ENCODE peak calls at places on chromosome 21, in seven cellular contexts. S is uterus, X is endodermal cell, O is osteoblast, U is breast epithelium, Z is fibroblast of lung, A is vagina. B is an unnamed sample. For H3K4me1, the result is how much of the 10 kb centered on the place peaks cover.

GRCh38 chr21:37656899-37657298 is 259.4 kb downstream of the KCNJ6 start:
- DNase-seq in Z (no peak), X (no peak), A (peak), U (no peak), S (no peak), O (no peak), B (no peak)

GRCh38 chr21:46634427-46634826 is 1.0 kb upstream of the PRMT2 start:
- DNase-seq in X (no peak), U (no peak), S (no peak), Z (no peak), A (no peak), O (no peak), B (no peak)

GRCh38 chr21:32423846-32424535 is 11.5 kb downstream of the EVA1C start:
- DNase-seq in X (no peak), U (no peak), O (no peak), S (no peak), Z (peak), A (no peak), B (peak)

GRCh38 chr21:18318156-18318555 is 73.5 kb downstream of the CHODL start:
- DNase-seq in O (no peak), U (no peak), A (no peak), Z (no peak), S (no peak), X (no peak), B (no peak)

GRCh38 chr21:32538147-32538792 is 47.1 kb downstream of the TCP10L start:
- DNase-seq in Z (no peak), S (no peak), X (no peak), O (no peak), A (no peak), U (no peak), B (no peak)

GRCh38 chr21:15023782-15024181 is 41.0 kb downstream of the NRIP1 start:
- DNase-seq in X (no peak), S (no peak), A (no peak), O (no peak), U (no peak), Z (peak), B (no peak)

GRCh38 chr21:15183712-15184353 is 119.0 kb upstream of the NRIP1 start:
- DNase-seq in Z (no peak), U (no peak), S (no peak), X (no peak), O (no peak), A (no peak), B (peak)

GRCh38 chr21:21921410-21922232 is 923.4 kb downstream of the NCAM2 start:
- DNase-seq in S (no peak), O (no peak), A (no peak), U (no peak), X (no peak), Z (peak), B (peak)

GRCh38 chr21:34743831-34744230 is 75.0 kb downstream of the CLIC6 start:
- DNase-seq in Z (peak), O (peak), X (no peak), U (peak), S (no peak), A (no peak), B (peak)

GRCh38 chr21:35011681-35012080 is 37.4 kb downstream of the RUNX1 start:
- DNase-seq in O (no peak), X (peak), A (no peak), Z (peak), S (no peak), U (no peak), B (no peak)

GRCh38 chr21:32135401-32136363 is 143.2 kb downstream of the MIS18A start:
- DNase-seq in Z (peak), O (peak), X (peak), S (no peak), A (no peak), U (no peak), B (no peak)

GRCh38 chr21:35465750-35466149 is 416.6 kb upstream of the RUNX1 start:
- DNase-seq in U (no peak), Z (no peak), S (no peak), X (no peak), A (no peak), O (no peak), B (no peak)

GRCh38 chr21:18191139-18191538 is 53.5 kb upstream of the CHODL start:
- DNase-seq in A (no peak), U (no peak), O (no peak), Z (no peak), S (no peak), X (no peak), B (no peak)

GRCh38 chr21:15775291-15775690 is 45.5 kb downstream of the USP25 start:
- DNase-seq in U (no peak), A (no peak), X (no peak), O (no peak), S (no peak), Z (peak), B (no peak)

GRCh38 chr21:29961291-29962027 is 21.7 kb upstream of the GRIK1 start:
- DNase-seq in U (no peak), X (no peak), A (no peak), S (no peak), Z (no peak), O (no peak), B (no peak)

GRCh38 chr21:25370311-25370744 is 237.0 kb downstream of the MRPL39 start:
- DNase-seq in O (peak), A (no peak), S (no peak), Z (peak), U (no peak), X (peak), B (peak)

GRCh38 chr21:33881689-33882440 is 33.7 kb downstream of the ATP5PO start:
- DNase-seq in O (peak), X (no peak), Z (no peak), S (no peak), A (no peak), U (no peak), B (no peak)

GRCh38 chr21:34372321-34372720 is 3.0 kb upstream of the SMIM11 start:
- DNase-seq in A (peak), S (no peak), O (peak), X (peak), U (no peak), Z (no peak), B (no peak)

GRCh38 chr21:46115441-46116188 is 17.7 kb downstream of the COL6A2 start:
- DNase-seq in S (peak), O (peak), Z (no peak), U (peak), A (no peak), X (peak), B (no peak)

GRCh38 chr21:40563845-40564717 is 282.9 kb downstream of the DSCAM start:
- DNase-seq in Z (no peak), S (no peak), U (no peak), O (no peak), X (no peak), A (no peak), B (no peak)

GRCh38 chr21:15009964-15010363 is 54.8 kb downstream of the NRIP1 start:
- DNase-seq in S (no peak), Z (peak), U (no peak), X (no peak), O (peak), A (no peak), B (no peak)

GRCh38 chr21:34889287-34889536 is 159.9 kb downstream of the RUNX1 start:
- DNase-seq in S (peak), O (peak), A (peak), U (no peak), X (peak), Z (peak), B (peak)

GRCh38 chr21:26169061-26169610 is 1.4 kb downstream of the APP start:
- DNase-seq in O (peak), U (peak), S (peak), A (no peak), Z (peak), X (peak), B (peak)

GRCh38 chr21:46662765-46663500 is 27.5 kb downstream of the PRMT2 start:
- DNase-seq in O (peak), S (no peak), U (no peak), Z (no peak), X (no peak), A (peak), B (peak)

GRCh38 chr21:33109574-33110339 is 39.8 kb downstream of the OLIG1 start:
- DNase-seq in A (no peak), U (no peak), O (peak), Z (no peak), S (no peak), X (peak), B (peak)

GRCh38 chr21:16137106-16137505 is 407.3 kb downstream of the USP25 start:
- DNase-seq in Z (peak), A (no peak), S (no peak), X (no peak), O (no peak), U (no peak), B (no peak)

GRCh38 chr21:26116456-26117011 is 54.0 kb downstream of the APP start:
- DNase-seq in X (peak), A (no peak), U (no peak), Z (peak), S (no peak), O (no peak), B (no peak)

GRCh38 chr21:17467392-17467791 is 45.5 kb upstream of the CXADR start:
- DNase-seq in A (no peak), S (no peak), X (no peak), Z (no peak), O (no peak), U (no peak), B (no peak)

GRCh38 chr21:25456672-25457071 is 150.6 kb downstream of the MRPL39 start:
- DNase-seq in A (no peak), Z (peak), X (no peak), O (peak), S (no peak), U (no peak), B (no peak)

GRCh38 chr21:37787456-37787855 is 128.8 kb downstream of the KCNJ6 start:
- DNase-seq in O (peak), X (no peak), Z (peak), U (no peak), A (peak), S (no peak), B (peak)

GRCh38 chr21:37914211-37914900 is 1.9 kb downstream of the KCNJ6 start:
- DNase-seq in U (no peak), S (no peak), O (peak), Z (peak), A (no peak), X (peak), B (no peak)

GRCh38 chr21:26801524-26801923 is 43.7 kb downstream of the ADAMTS1 start:
- DNase-seq in U (no peak), Z (peak), O (no peak), A (no peak), X (no peak), S (peak), B (no peak)

GRCh38 chr21:42644223-42645208 is 8.9 kb upstream of the PDE9A start:
- DNase-seq in S (no peak), A (no peak), O (peak), X (no peak), Z (peak), U (no peak), B (no peak)
- H3K27ac ChIP-seq in S (no peak), A (no peak), O (no peak), X (no peak), Z (peak), U (no peak), B (no peak)

GRCh38 chr21:44292812-44293195 is 7.0 kb upstream of the PFKL start:
- DNase-seq in S (no peak), U (no peak), O (no peak), Z (no peak), A (no peak), X (no peak), B (no peak)

GRCh38 chr21:44290327-44291077 is 4.8 kb downstream of the AIRE start:
- DNase-seq in S (no peak), A (no peak), U (no peak), X (no peak), O (no peak), Z (no peak), B (no peak)

GRCh38 chr21:44291078-44291935 is 5.6 kb downstream of the AIRE start:
- DNase-seq in O (no peak), S (no peak), U (no peak), A (no peak), Z (no peak), X (no peak), B (no peak)

GRCh38 chr21:44293551-44294231 is 6.2 kb upstream of the PFKL start:
- DNase-seq in X (no peak), O (no peak), Z (no peak), U (no peak), A (no peak), S (no peak), B (no peak)

DNA sequence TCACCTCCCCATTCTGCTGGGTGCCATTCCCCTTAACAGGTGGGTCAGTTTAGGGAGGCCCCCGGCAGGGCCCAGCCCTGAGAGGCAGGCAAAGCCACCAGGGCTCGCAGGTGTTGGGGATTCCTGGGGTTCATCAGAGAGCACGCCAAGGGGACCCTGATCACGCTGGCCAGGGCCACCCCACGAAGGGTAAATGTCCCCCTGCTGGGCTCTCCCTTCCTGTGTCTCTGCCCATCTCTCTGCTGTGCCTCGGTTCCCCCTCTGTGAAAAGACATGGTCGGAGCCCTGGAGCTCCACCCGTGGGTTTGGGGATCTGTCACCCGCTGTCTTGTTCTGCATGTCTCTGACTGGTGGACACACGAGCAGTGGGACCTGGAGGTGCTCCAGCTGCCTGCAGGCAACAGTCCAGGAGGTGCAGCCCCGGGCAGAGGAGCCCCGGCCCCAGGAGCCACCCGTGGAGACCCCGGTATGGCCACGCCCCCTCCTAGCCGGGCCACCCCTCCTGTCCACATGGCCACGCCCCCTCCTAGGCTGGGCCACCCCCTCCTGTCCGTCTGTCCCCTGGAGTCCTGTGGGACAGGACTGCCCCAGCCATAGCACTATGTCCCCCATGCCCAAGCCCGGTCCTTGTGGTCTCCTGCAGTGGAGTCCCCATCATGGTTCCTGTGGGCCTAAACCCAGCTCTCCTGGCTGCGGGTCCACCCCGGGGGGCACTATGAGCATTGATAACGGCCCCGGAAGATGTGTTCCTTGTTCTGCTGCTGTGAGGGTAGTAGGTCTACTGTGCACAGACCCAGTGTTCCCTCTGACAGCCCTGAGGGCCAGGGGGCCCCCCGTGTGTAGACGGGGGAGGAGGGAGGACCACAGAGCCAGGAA is 6.5 kb downstream of the AIRE start:
- DNase-seq in O (no peak), A (no peak), U (no peak), S (no peak), Z (no peak), X (no peak), B (no peak)
- TF ChIP-seq CTCF in O (no peak), A (no peak), U (no peak), S (no peak), Z (no peak), X (no peak), B (no peak)

GRCh38 chr21:42527127-42527488 is 13.5 kb downstream of the SLC37A1 start:
- DNase-seq in U (no peak), A (no peak), O (no peak), S (no peak), Z (no peak), X (peak), B (no peak)

GRCh38 chr21:42525228-42525604 is 11.6 kb downstream of the SLC37A1 start:
- DNase-seq in O (no peak), A (no peak), S (no peak), X (no peak), U (no peak), Z (no peak), B (no peak)

GRCh38 chr21:42524341-42525227 is 10.9 kb downstream of the SLC37A1 start:
- DNase-seq in O (peak), Z (peak), X (peak), A (no peak), U (peak), S (peak), B (no peak)

GRCh38 chr21:42526379-42526727 is 12.7 kb downstream of the SLC37A1 start:
- DNase-seq in Z (no peak), X (peak), S (no peak), A (no peak), U (no peak), O (no peak), B (no peak)

GRCh38 chr21:42525676-42526378 is 12.2 kb downstream of the SLC37A1 start:
- DNase-seq in Z (no peak), S (no peak), U (no peak), A (no peak), X (no peak), O (no peak), B (no peak)
- H3K4me1 ChIP-seq in Z (under half), S (under half), U (under half), A (under half), X (under half), O (under half), B (under half)

DNA sequence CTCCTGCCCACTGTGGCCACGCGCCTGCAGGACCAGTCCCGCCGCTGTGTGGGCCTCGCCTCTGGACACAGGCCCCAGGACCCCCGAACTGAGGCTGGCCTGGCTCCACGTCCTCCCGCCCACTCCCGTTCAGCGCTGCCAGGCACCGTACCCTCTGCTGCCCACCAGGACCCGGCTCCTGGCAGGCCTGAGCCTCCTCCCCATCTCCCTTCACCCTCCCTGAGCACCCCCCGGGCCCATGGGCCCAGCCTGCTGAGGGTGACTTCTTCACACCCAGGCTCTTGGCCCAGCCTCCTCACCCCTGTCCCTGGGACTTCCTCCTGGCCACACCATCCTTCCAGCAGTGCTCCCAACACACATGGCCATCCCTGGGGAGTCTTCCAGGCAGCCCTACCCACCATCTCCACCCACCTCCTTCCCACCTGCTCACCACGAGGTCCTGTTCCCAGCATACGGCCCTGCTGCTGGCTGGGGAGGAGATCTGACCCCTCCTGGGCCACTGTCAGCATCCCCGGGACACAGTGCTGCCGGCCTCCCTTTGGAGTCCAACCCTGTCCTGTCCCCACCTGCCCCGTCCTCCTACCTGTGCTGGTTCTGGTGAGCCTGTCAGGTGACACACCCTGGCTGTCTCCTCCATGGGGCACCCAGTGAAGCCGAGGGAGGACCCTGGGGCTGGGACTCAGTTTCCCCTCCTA is 53.6 kb downstream of the SLX9 start:
- DNase-seq in Z (no peak), S (no peak), O (no peak), A (no peak), U (no peak), X (no peak), B (no peak)
- H3K27ac ChIP-seq in Z (no peak), S (no peak), O (no peak), A (peak), U (peak), X (no peak), B (no peak)

GRCh38 chr21:39312112-39313041 is 1.1 kb downstream of the BRWD1 start:
- DNase-seq in S (peak), X (peak), O (peak), Z (peak), U (peak), A (peak), B (peak)

GRCh38 chr21:39313042-39313456 is 383 bp downstream of the BRWD1 start:
- DNase-seq in X (no peak), S (peak), O (peak), A (no peak), Z (peak), U (no peak), B (no peak)

GRCh38 chr21:39314155-39315027 is 959 bp upstream of the BRWD1 start:
- DNase-seq in O (peak), Z (peak), A (no peak), S (peak), X (peak), U (no peak), B (peak)

GRCh38 chr21:39315603-39316002 is 2.2 kb upstream of the BRWD1 start:
- DNase-seq in X (no peak), S (no peak), Z (no peak), U (no peak), A (no peak), O (no peak), B (no peak)

GRCh38 chr21:39313457-39314154 is at the start of gene BRWD1:
- DNase-seq in S (peak), Z (peak), X (peak), O (peak), A (no peak), U (peak), B (peak)
- TF ChIP-seq CTCF in S (peak), Z (no peak), X (peak), O (no peak), A (no peak), U (no peak), B (peak)